ENCODE peak calls at places on chromosomes 6 and 20, in six cellular contexts. Q is neural progenitor cell, F is OCI-LY7, V is hepatocyte, G is SK-N-SH, I is GM23248. Z is an unnamed sample. For H3K9me3, the result is how much of the 10 kb centered on the place peaks cover.

GRCh38 chr6:148335582-148335981 is 7.1 kb upstream of the SASH1 start:
- DNase-seq in Q (no peak), F (no peak), V (no peak), G (peak), I (peak), Z (no peak)

GRCh38 chr6:108762394-108762793 is 85.8 kb upstream of the ARMC2 start:
- DNase-seq in Q (no peak), F (peak), V (no peak), G (no peak), I (no peak), Z (peak)

GRCh38 chr6:79384845-79385244 is 150.4 kb upstream of the HMGN3 start:
- DNase-seq in Q (peak), F (no peak), V (no peak), G (no peak), I (no peak), Z (no peak)

GRCh38 chr6:127100510-127101140 is 17.8 kb upstream of the RSPO3 start:
- DNase-seq in Q (no peak), F (no peak), V (no peak), G (no peak), I (peak), Z (no peak)

GRCh38 chr6:134308800-134309199 is 9.1 kb downstream of the SGK1 start:
- DNase-seq in Q (no peak), F (no peak), V (no peak), G (no peak), I (no peak), Z (no peak)

GRCh38 chr6:102994866-102995265 is 1601.4 kb downstream of the GRIK2 start:
- DNase-seq in Q (no peak), F (no peak), V (no peak), G (no peak), I (no peak), Z (no peak)

GRCh38 chr6:14944593-14944992 is 301.3 kb upstream of the JARID2 start:
- DNase-seq in Q (no peak), F (no peak), V (peak), G (no peak), I (peak), Z (no peak)

GRCh38 chr20:51219544-51219943 is 196.6 kb upstream of the KCNG1 start:
- DNase-seq in Q (no peak), F (no peak), V (no peak), G (no peak), I (no peak), Z (no peak)

GRCh38 chr20:32484221-32485125 is 100.7 kb downstream of the NOL4L start:
- DNase-seq in Q (peak), F (peak), V (peak), G (peak), I (peak), Z (no peak)

GRCh38 chr6:44989391-44989790 is 338.7 kb upstream of the RUNX2 start:
- DNase-seq in Q (no peak), F (no peak), V (no peak), G (no peak), I (no peak), Z (no peak)

GRCh38 chr6:139161817-139162284 is 27.0 kb downstream of the HECA start:
- DNase-seq in Q (no peak), F (peak), V (no peak), G (no peak), I (peak), Z (peak)

GRCh38 chr6:165664553-165665383 is 1.7 kb upstream of the PDE10A start:
- DNase-seq in Q (peak), F (no peak), V (no peak), G (no peak), I (no peak), Z (no peak)

GRCh38 chr6:149459761-149460160 is 25.1 kb downstream of the ZC3H12D start:
- DNase-seq in Q (no peak), F (no peak), V (no peak), G (no peak), I (peak), Z (no peak)

GRCh38 chr6:167684276-167685104 is 142.2 kb upstream of the AFDN start:
- DNase-seq in Q (no peak), F (no peak), V (no peak), G (no peak), I (no peak), Z (no peak)

GRCh38 chr20:37349517-37350491 is 3.9 kb downstream of the SRC start:
- DNase-seq in Q (no peak), F (no peak), V (peak), G (peak), I (peak), Z (no peak)

GRCh38 chr6:2976571-2977085 is 5.3 kb upstream of the SERPINB6 start:
- DNase-seq in Q (no peak), F (no peak), V (no peak), G (no peak), I (peak), Z (no peak)

GRCh38 chr20:50372770-50373088 is 137.5 kb upstream of the PTPN1 start:
- DNase-seq in Q (no peak), F (no peak), V (peak), G (no peak), I (no peak), Z (no peak)

GRCh38 chr6:45591306-45591705 is 213.6 kb upstream of the SUPT3H start:
- DNase-seq in Q (no peak), F (no peak), V (no peak), G (no peak), I (peak), Z (no peak)

GRCh38 chr6:39812853-39813533 is 20.8 kb downstream of the DAAM2 start:
- DNase-seq in Q (no peak), F (peak), V (no peak), G (no peak), I (peak), Z (peak)

GRCh38 chr6:36719126-36719525 is 21.5 kb downstream of the RAB44 start:
- DNase-seq in Q (no peak), F (no peak), V (no peak), G (no peak), I (no peak), Z (no peak)

GRCh38 chr6:112086744-112087135 is 542 bp downstream of the TUBE1 start:
- DNase-seq in Q (peak), F (peak), V (peak), G (peak), I (peak), Z (peak)

GRCh38 chr6:37135835-37136694 is 33.9 kb upstream of the PIM1 start:
- DNase-seq in Q (no peak), F (no peak), V (peak), G (no peak), I (peak), Z (no peak)

GRCh38 chr20:62571667-62572344 is 70.5 kb upstream of the SLCO4A1 start:
- DNase-seq in Q (no peak), F (peak), V (no peak), G (peak), I (peak), Z (no peak)

DNA sequence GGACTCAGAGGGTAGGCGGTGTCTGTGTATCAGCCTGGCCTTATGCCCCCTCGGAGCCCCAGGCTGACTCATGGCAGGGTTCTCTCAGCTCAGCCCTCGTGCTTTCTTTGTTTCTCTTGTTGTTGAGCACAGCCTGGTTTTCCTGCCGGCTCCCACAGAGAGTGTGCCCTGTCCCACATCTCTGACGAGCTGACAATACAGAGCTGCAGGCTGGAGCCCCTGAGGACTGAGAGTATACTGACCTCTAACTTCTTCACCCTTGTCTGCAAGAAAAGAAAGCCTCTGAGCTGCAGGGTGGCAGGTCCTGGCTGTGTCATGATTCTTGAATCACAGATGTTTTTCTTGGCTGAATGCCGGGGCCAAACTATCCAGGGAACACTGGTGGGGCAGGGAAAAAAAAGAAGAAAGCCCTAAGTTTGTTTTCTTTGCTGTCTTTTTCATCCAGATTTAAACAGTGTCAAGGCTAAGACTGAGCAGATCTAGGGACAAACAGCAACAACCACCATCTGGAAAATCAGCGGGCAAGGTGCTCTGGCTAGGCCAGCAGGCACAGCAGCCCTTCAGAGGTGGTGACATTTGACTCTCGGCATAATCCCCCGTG is 63.3 kb upstream of the ZNF133 start:
- DNase-seq in Q (peak), F (no peak), V (peak), G (peak), I (peak), Z (no peak)
- TF ChIP-seq EZH2phosphoT487 in Q (no peak), F (no peak), V (no peak), G (no peak), I (no peak), Z (no peak)

GRCh38 chr6:150499882-150500312 is 99.8 kb upstream of the PLEKHG1 start:
- DNase-seq in Q (no peak), F (no peak), V (no peak), G (no peak), I (no peak), Z (no peak)
- H3K9me3 ChIP-seq in Q (under half), F (under half), V (under half), G (under half), I (under half), Z (under half)

DNA sequence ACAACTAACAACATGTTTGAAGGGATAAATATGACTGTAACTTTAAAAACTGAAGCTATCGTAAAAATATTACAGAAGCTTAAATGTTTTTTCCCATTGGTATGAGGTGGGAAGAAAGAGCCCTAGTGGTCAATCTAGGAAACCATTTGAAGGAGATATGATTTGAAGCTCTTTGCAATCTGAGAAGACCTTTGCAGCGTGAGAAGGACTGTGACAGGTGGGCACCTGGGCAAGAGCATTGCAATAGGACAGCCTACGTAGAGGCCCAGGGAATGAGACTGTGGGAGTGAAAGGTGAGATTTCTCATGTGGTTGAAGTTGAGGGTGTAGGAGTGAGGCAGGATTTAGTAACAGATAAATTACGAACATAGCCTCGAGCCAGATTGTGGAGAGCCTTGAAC is 108.0 kb upstream of the PDE7B start:
- DNase-seq in Q (no peak), F (no peak), V (no peak), G (no peak), I (no peak), Z (no peak)
- TF ChIP-seq EZH2phosphoT487 in Q (no peak), F (no peak), V (no peak), G (no peak), I (no peak), Z (no peak)

GRCh38 chr20:708956-709355 is 33.4 kb upstream of the SCRT2 start:
- DNase-seq in Q (no peak), F (no peak), V (no peak), G (no peak), I (no peak), Z (no peak)

GRCh38 chr20:707711-708110 is 32.1 kb upstream of the SCRT2 start:
- DNase-seq in Q (no peak), F (no peak), V (no peak), G (no peak), I (no peak), Z (no peak)

GRCh38 chr20:709864-710761 is 34.5 kb upstream of the SCRT2 start:
- DNase-seq in Q (peak), F (no peak), V (no peak), G (peak), I (no peak), Z (no peak)

GRCh38 chr20:710762-711120 is 35.1 kb upstream of the SCRT2 start:
- DNase-seq in Q (no peak), F (no peak), V (no peak), G (no peak), I (no peak), Z (no peak)

DNA sequence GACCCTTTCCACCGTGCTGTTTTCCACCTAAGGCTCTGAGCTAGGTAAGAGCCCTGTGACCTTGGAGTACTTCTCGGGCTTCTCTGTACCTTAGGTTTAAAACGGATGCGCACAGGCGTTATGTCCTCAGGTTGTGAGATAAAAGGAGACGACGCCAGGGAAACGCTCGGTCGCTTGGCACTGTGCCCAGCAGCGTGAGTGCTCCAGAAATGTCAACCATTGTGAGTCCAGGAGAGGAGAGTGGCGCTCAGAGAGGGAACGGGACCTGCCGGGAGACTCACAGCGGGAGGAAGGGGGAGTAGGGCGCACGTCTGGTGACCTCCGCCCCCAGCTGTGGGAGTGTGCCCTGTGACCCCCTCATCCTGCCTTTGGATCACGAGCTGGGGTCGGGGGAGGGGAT is 33.8 kb upstream of the SCRT2 start:
- DNase-seq in Q (no peak), F (no peak), V (no peak), G (peak), I (peak), Z (no peak)
- H3K9me3 ChIP-seq in Q (under half), F (under half), V (under half), G (under half), I (under half), Z (under half)

GRCh38 chr6:82072113-82072512 is 175.4 kb downstream of the IBTK start:
- DNase-seq in Q (no peak), F (no peak), V (no peak), G (no peak), I (peak), Z (no peak)
- TF ChIP-seq EZH2phosphoT487 in Q (no peak), F (no peak), V (no peak), G (no peak), I (no peak), Z (no peak)

GRCh38 chr6:155611742-155612141 is 156.1 kb upstream of the NOX3 start:
- DNase-seq in Q (no peak), F (no peak), V (no peak), G (no peak), I (no peak), Z (no peak)

DNA sequence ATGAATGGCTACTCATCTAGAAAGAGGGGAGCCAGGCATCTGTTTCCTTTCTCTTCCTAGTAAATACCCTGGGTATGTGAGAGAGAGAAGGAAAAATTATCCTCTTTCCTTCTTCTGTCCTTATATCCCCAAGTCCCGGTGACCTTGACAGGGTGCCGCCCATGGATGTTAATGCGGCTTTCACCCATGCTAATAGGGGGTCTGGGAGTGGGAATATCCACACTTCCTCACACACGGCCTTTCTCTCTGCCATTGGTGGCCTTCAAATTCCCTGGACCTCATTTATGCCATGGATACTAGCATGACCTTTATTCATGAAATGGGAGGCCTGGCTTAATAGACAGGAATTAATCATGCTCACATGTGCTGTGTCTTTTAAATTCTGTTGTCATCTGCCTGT is 159.0 kb upstream of the NOX3 start:
- DNase-seq in Q (no peak), F (no peak), V (no peak), G (no peak), I (no peak), Z (no peak)
- H3K9me3 ChIP-seq in Q (under half), F (under half), V (under half), G (under half), I (under half), Z (under half)

DNA sequence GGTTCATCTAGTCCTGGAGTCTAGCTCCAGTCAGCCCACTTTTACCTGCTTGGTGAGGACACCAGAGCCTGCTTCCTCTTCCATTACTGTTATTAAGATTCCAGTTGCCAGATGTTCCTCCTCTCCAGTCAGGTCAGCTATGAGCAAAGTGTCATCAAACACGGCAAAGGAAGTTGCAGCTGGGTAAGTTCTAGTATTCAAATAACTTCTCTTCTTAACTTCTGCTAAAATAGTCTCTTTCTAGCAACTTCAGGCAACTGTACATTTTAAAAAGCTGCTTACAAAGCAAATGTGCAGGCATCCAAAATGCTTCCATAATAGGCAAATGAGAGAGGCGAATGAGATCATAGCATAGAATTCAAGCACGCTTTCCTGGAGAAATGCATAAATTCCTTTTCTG is 18.4 kb upstream of the MRPS18A start:
- DNase-seq in Q (no peak), F (peak), V (no peak), G (no peak), I (peak), Z (peak)
- TF ChIP-seq EZH2phosphoT487 in Q (no peak), F (no peak), V (no peak), G (no peak), I (no peak), Z (no peak)

GRCh38 chr6:27358786-27359185 is 29.8 kb upstream of the ZNF391 start:
- DNase-seq in Q (no peak), F (no peak), V (no peak), G (no peak), I (no peak), Z (no peak)
- H3K9me3 ChIP-seq in Q (under half), F (under half), V (under half), G (under half), I (under half), Z (under half)